ENCODE peak calls at places on chromosomes 1 and 21, in six cellular contexts. T is endodermal cell, E is left ventricle myocardium inferior, I is adipocyte, N is HCT116, W is spleen. L is an unnamed sample.

GRCh38 chr1:236419502-236419901 is 25.4 kb downstream of the EDARADD start:
- DNase-seq in T (no peak), E (no peak), I (no peak), N (no peak), W (no peak), L (no peak)

GRCh38 chr1:66405046-66405445 is 128.9 kb upstream of the SGIP1 start:
- DNase-seq in T (no peak), E (no peak), I (no peak), N (no peak), W (no peak), L (no peak)

GRCh38 chr1:151945725-151946365 is 36.5 kb upstream of the THEM4 start:
- DNase-seq in T (peak; percentile 82), E (peak; percentile 82), I (peak; percentile 99), N (peak; percentile 93), W (no peak), L (peak; percentile 83)

GRCh38 chr1:202243006-202243405 is 49.4 kb downstream of the LGR6 start:
- DNase-seq in T (peak; percentile 18), E (no peak), I (no peak), N (no peak), W (peak; percentile 55), L (no peak)

GRCh38 chr1:163240705-163241104 is 38.0 kb upstream of the RGS5 start:
- DNase-seq in T (no peak), E (no peak), I (no peak), N (no peak), W (no peak), L (no peak)

GRCh38 chr1:92123868-92124267 is 43.7 kb downstream of the BTBD8 start:
- DNase-seq in T (no peak), E (no peak), I (no peak), N (no peak), W (no peak), L (no peak)

GRCh38 chr1:104463126-104463697 is 713.5 kb downstream of the AMY1C start:
- DNase-seq in T (no peak), E (no peak), I (no peak), N (no peak), W (no peak), L (no peak)

GRCh38 chr1:15981679-15982078 is 5.8 kb upstream of the ZBTB17 start:
- DNase-seq in T (no peak), E (no peak), I (no peak), N (no peak), W (no peak), L (no peak)

GRCh38 chr21:14991957-14992356 is 72.8 kb downstream of the NRIP1 start:
- DNase-seq in T (no peak), E (no peak), I (no peak), N (no peak), W (no peak), L (no peak)

GRCh38 chr1:58583496-58583895 is 6.4 kb upstream of the TACSTD2 start:
- DNase-seq in T (no peak), E (no peak), I (no peak), N (no peak), W (no peak), L (no peak)

GRCh38 chr1:23217421-23218115 is at the start of gene HTR1D:
- DNase-seq in T (peak; percentile 86), E (no peak), I (peak; percentile 44), N (no peak), W (no peak), L (no peak)

GRCh38 chr21:23162213-23162946 is 2164.2 kb downstream of the NCAM2 start:
- DNase-seq in T (no peak), E (no peak), I (no peak), N (no peak), W (no peak), L (no peak)

GRCh38 chr1:219724440-219724839 is 111.5 kb upstream of the ZC3H11B start:
- DNase-seq in T (peak; percentile 71), E (no peak), I (no peak), N (no peak), W (no peak), L (no peak)

GRCh38 chr1:222754386-222755139 is 17.6 kb downstream of the FAM177B start:
- DNase-seq in T (no peak), E (peak; percentile 51), I (peak; percentile 99), N (no peak), W (no peak), L (peak; percentile 24)

GRCh38 chr1:55472115-55472514 is 257.0 kb upstream of the USP24 start:
- DNase-seq in T (no peak), E (no peak), I (no peak), N (no peak), W (no peak), L (no peak)

GRCh38 chr21:46214478-46215340 is 13.9 kb downstream of the LSS start:
- DNase-seq in T (peak; percentile 31), E (no peak), I (no peak), N (no peak), W (peak; percentile 62), L (no peak)

GRCh38 chr1:175409938-175410337 is 217.4 kb upstream of the KIAA0040 start:
- DNase-seq in T (no peak), E (no peak), I (no peak), N (no peak), W (no peak), L (no peak)

GRCh38 chr1:63405021-63405420 is 37.6 kb downstream of the ALG6 start:
- DNase-seq in T (no peak), E (no peak), I (no peak), N (no peak), W (no peak), L (no peak)

GRCh38 chr1:178933709-178934573 is 63.1 kb upstream of the ANGPTL1 start:
- DNase-seq in T (no peak), E (no peak), I (no peak), N (no peak), W (no peak), L (no peak)

GRCh38 chr1:178932966-178933603 is 62.2 kb upstream of the ANGPTL1 start:
- DNase-seq in T (no peak), E (no peak), I (peak; percentile 19), N (no peak), W (no peak), L (no peak)

GRCh38 chr1:178934574-178934945 is 63.7 kb upstream of the ANGPTL1 start:
- DNase-seq in T (no peak), E (no peak), I (no peak), N (no peak), W (no peak), L (no peak)

GRCh38 chr1:178937770-178938169 is 66.9 kb upstream of the ANGPTL1 start:
- DNase-seq in T (peak; percentile 36), E (no peak), I (no peak), N (no peak), W (no peak), L (no peak)

DNA sequence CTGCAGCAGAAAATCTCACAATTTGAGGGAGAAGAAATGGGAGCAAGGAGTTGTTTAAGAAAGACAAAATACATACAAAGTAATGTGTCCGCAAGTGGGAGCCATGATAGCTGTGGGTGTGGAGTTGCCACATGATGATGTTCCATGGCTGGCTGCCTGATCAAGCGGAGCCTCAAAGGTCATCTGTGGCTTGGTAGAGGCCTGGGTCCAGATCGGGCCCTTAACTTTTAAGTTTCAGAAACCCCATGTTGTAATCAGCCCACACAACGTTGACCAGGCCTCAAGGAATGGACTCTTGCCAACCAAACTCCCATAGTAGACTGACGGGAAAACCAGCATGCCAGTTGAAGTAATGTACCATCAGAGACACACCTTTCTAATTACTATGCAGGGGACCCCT is 64.7 kb upstream of the ANGPTL1 start:
- DNase-seq in T (no peak), E (no peak), I (no peak), N (no peak), W (no peak), L (no peak)
- H3K4me1 ChIP-seq in T (no peaks in the 10 kb centered on the region), E (peaks cover 72% of the 10 kb centered on the region), I (peaks cover 67% of the 10 kb centered on the region), N (no peaks in the 10 kb centered on the region), W (peaks cover 55% of the 10 kb centered on the region), L (peaks cover 44% of the 10 kb centered on the region)

DNA sequence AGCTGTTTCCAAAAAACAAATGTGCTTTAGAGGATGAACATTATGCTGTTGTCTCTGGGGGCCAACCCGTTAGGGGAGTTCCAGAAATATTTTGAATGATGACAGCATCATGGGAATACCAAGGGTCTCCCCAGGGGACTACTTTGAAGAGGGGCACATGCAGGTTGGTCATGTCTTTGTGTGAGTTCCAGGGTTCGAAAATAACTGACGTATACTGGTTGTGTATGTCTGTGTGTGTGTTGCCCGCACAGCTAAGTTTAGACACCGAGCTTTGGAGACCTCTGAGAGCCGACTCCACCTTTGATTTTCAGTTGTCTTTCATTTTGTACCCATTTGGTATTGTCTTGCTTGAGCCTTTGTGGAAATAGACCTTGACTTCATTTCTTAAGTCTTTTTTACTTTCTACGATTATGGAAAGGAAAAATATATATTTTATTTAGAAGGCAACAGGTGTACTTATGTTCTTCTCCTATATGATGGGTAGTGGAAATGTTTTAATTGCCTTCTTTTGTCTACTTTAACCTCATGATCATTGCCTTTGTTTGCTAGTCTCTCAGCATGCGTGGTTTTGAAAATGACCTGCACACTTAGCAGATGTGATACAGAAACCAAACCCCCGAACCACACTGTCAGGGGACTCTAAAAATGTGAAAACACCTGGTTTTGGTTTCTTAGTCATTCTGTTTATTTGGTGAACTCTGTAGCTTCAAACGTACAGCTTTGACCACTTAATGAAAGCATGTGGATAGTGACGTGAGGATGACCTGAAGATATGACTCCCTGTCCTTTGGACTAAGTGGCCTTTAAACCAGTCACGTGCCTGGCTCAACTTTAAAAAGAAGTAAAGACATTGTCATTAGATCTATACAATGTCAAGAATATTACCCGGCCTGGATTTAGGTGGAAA is 56.5 kb downstream of the GALNT2 start:
- DNase-seq in T (no peak), E (no peak), I (no peak), N (no peak), W (no peak), L (no peak)
- H3K4me3 ChIP-seq in T (no peak overlapping the region), E (no peak overlapping the region), I (no peak overlapping the region), N (no peak overlapping the region), W (no peak overlapping the region), L (no peak overlapping the region)

DNA sequence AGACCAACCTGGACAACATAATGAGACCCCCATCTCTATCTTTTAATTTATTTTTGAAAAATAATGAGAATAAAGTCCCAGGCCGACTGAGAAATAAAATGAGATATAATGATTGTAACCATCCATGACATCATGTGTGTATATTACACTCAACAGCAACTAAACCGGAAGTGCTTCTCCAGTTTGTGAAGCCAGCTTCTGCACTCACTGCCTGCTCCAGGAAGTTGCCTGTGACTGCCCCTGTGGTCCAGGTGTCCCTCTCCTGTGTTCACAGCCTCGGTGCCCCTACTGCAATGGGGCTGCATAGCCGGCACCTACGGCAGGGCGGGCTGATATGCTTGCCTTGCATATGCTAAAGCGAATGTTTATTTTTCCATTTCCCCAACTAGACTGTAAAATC is 68.3 kb downstream of the SSBP3 start:
- DNase-seq in T (no peak), E (no peak), I (no peak), N (no peak), W (no peak), L (no peak)
- H3K4me1 ChIP-seq in T (peaks cover 60% of the 10 kb centered on the region), E (peaks cover 99% of the 10 kb centered on the region), I (peaks cover 27% of the 10 kb centered on the region), N (peaks cover 3% of the 10 kb centered on the region), W (peaks cover 85% of the 10 kb centered on the region), L (peaks cover 93% of the 10 kb centered on the region)

GRCh38 chr21:34987673-34988072 is 61.4 kb downstream of the RUNX1 start:
- DNase-seq in T (no peak), E (no peak), I (no peak), N (no peak), W (no peak), L (no peak)

GRCh38 chr21:34988139-34988538 is 61.0 kb downstream of the RUNX1 start:
- DNase-seq in T (no peak), E (no peak), I (no peak), N (no peak), W (no peak), L (no peak)

GRCh38 chr21:34988625-34989024 is 60.5 kb downstream of the RUNX1 start:
- DNase-seq in T (no peak), E (no peak), I (no peak), N (no peak), W (no peak), L (no peak)

GRCh38 chr21:34984356-34984755 is 64.7 kb downstream of the RUNX1 start:
- DNase-seq in T (no peak), E (no peak), I (no peak), N (no peak), W (no peak), L (no peak)

GRCh38 chr21:34986561-34987533 is 62.3 kb downstream of the RUNX1 start:
- DNase-seq in T (peak; percentile 64), E (no peak), I (peak; percentile 55), N (peak; percentile 93), W (no peak), L (no peak)
- H3K4me3 ChIP-seq in T (no peak overlapping the region), E (no peak overlapping the region), I (no peak overlapping the region), N (no peak overlapping the region), W (no peak overlapping the region), L (no peak overlapping the region)

L was measured in gastrocnemius medialis.